ENCODE peak calls at places on chromosomes 11 and 22, in six cellular contexts. F, N, C, X, V and Z are unnamed samples.

GRCh38 chr11:10930224-10930960 is 72.5 kb upstream of the ZBED5 start:
- DNase-seq in F (no peak), N (peak), C (no peak), X (peak), V (no peak), Z (peak)

GRCh38 chr11:82046778-82047177 is 686.9 kb downstream of the FAM181B start:
- DNase-seq in F (no peak), N (no peak), C (peak), X (no peak), V (no peak), Z (no peak)

GRCh38 chr11:9264381-9265210 is 554 bp downstream of the DENND5A start:
- DNase-seq in F (peak), N (peak), C (peak), X (peak), V (no peak), Z (peak)

GRCh38 chr11:93236741-93237675 is 39.2 kb upstream of the SLC36A4 start:
- DNase-seq in F (no peak), N (no peak), C (peak), X (peak), V (peak), Z (peak)

GRCh38 chr11:72838691-72839305 is 24.6 kb downstream of the ATG16L2 start:
- DNase-seq in F (no peak), N (no peak), C (no peak), X (no peak), V (no peak), Z (no peak)

GRCh38 chr11:15685311-15685710 is 570.6 kb downstream of the INSC start:
- DNase-seq in F (no peak), N (no peak), C (no peak), X (peak), V (no peak), Z (no peak)

GRCh38 chr22:28882545-28882877 is 861 bp upstream of the ZNRF3 start:
- DNase-seq in F (peak), N (no peak), C (peak), X (no peak), V (peak), Z (no peak)

GRCh38 chr11:35791088-35791958 is 128.7 kb downstream of the TRIM44 start:
- DNase-seq in F (no peak), N (no peak), C (no peak), X (peak), V (no peak), Z (no peak)

GRCh38 chr11:119764108-119764874 is 35.3 kb upstream of the NECTIN1 start:
- DNase-seq in F (no peak), N (no peak), C (peak), X (peak), V (no peak), Z (peak)

GRCh38 chr22:37818397-37819099 is 4.6 kb upstream of the GALR3 start:
- DNase-seq in F (no peak), N (peak), C (peak), X (peak), V (peak), Z (peak)

GRCh38 chr11:46697723-46698122 is 2.7 kb downstream of the ARHGAP1 start:
- DNase-seq in F (no peak), N (no peak), C (no peak), X (no peak), V (no peak), Z (no peak)

GRCh38 chr11:93024376-93024775 is 54.9 kb downstream of the MTNR1B start:
- DNase-seq in F (no peak), N (no peak), C (no peak), X (no peak), V (no peak), Z (no peak)

GRCh38 chr11:10728779-10729472 is 22.1 kb upstream of the CTR9 start:
- DNase-seq in F (no peak), N (no peak), C (peak), X (peak), V (no peak), Z (peak)

GRCh38 chr22:46159777-46160176 is 9.5 kb downstream of the PPARA start:
- DNase-seq in F (no peak), N (no peak), C (no peak), X (no peak), V (no peak), Z (no peak)

GRCh38 chr11:3104961-3105790 is 48.0 kb upstream of the CARS1 start:
- DNase-seq in F (peak), N (no peak), C (no peak), X (no peak), V (no peak), Z (no peak)

GRCh38 chr11:112579282-112579681 is 318.6 kb upstream of the PLET1 start:
- DNase-seq in F (no peak), N (no peak), C (no peak), X (no peak), V (no peak), Z (no peak)

GRCh38 chr11:103608566-103608965 is 427.9 kb upstream of the DDI1 start:
- DNase-seq in F (no peak), N (no peak), C (no peak), X (no peak), V (no peak), Z (no peak)

GRCh38 chr11:67483901-67484665 is 1.3 kb downstream of the AIP start:
- DNase-seq in F (no peak), N (no peak), C (no peak), X (no peak), V (peak), Z (no peak)

GRCh38 chr22:37486224-37486845 is at the start of gene MFNG:
- DNase-seq in F (peak), N (peak), C (peak), X (peak), V (peak), Z (peak)

GRCh38 chr11:74195828-74196227 is 24.7 kb downstream of the PPME1 start:
- DNase-seq in F (no peak), N (no peak), C (no peak), X (no peak), V (no peak), Z (no peak)

GRCh38 chr22:40415531-40416266 is 45.3 kb downstream of the SGSM3 start:
- DNase-seq in F (no peak), N (no peak), C (peak), X (no peak), V (peak), Z (no peak)

GRCh38 chr11:120912504-120912903 is 111.4 kb upstream of the TBCEL start:
- DNase-seq in F (no peak), N (no peak), C (peak), X (peak), V (peak), Z (no peak)

GRCh38 chr11:72816404-72816990 is 2.3 kb downstream of the ATG16L2 start:
- DNase-seq in F (no peak), N (no peak), C (no peak), X (no peak), V (no peak), Z (no peak)

GRCh38 chr11:2206291-2206690 is 34.7 kb upstream of the TH start:
- DNase-seq in F (no peak), N (peak), C (no peak), X (no peak), V (no peak), Z (no peak)

GRCh38 chr11:116193321-116194114 is 579.3 kb downstream of the BUD13 start:
- DNase-seq in F (no peak), N (peak), C (peak), X (peak), V (no peak), Z (peak)

GRCh38 chr11:10350341-10350740 is 45.5 kb downstream of the ADM start:
- DNase-seq in F (no peak), N (no peak), C (peak), X (peak), V (no peak), Z (no peak)

GRCh38 chr11:116421529-116422185 is 351.1 kb downstream of the BUD13 start:
- DNase-seq in F (no peak), N (no peak), C (no peak), X (peak), V (no peak), Z (peak)

GRCh38 chr11:11440149-11440548 is 87.1 kb upstream of the CSNK2A3 start:
- DNase-seq in F (no peak), N (no peak), C (no peak), X (peak), V (no peak), Z (no peak)

GRCh38 chr11:77590194-77590591 is 440 bp downstream of the AQP11 start:
- DNase-seq in F (no peak), N (peak), C (peak), X (peak), V (no peak), Z (peak)

GRCh38 chr11:1197431-1197885 is 25.4 kb upstream of the MUC5B start:
- DNase-seq in F (no peak), N (peak), C (no peak), X (no peak), V (no peak), Z (no peak)

GRCh38 chr11:111878385-111878765 is 590 bp downstream of the FDXACB1 start:
- DNase-seq in F (no peak), N (no peak), C (peak), X (no peak), V (no peak), Z (no peak)

GRCh38 chr11:102469196-102469821 is 16.7 kb upstream of the TMEM123 start:
- DNase-seq in F (no peak), N (peak), C (peak), X (no peak), V (no peak), Z (no peak)

GRCh38 chr11:44568706-44569473 is 3.4 kb downstream of the CD82 start:
- DNase-seq in F (peak), N (peak), C (peak), X (no peak), V (peak), Z (no peak)

GRCh38 chr11:44566559-44566949 is 1.1 kb downstream of the CD82 start:
- DNase-seq in F (no peak), N (no peak), C (no peak), X (no peak), V (no peak), Z (no peak)

GRCh38 chr11:44566952-44567875 is 1.8 kb downstream of the CD82 start:
- DNase-seq in F (no peak), N (no peak), C (no peak), X (no peak), V (no peak), Z (no peak)

GRCh38 chr11:44567876-44568256 is 2.4 kb downstream of the CD82 start:
- DNase-seq in F (no peak), N (no peak), C (no peak), X (no peak), V (no peak), Z (no peak)

DNA sequence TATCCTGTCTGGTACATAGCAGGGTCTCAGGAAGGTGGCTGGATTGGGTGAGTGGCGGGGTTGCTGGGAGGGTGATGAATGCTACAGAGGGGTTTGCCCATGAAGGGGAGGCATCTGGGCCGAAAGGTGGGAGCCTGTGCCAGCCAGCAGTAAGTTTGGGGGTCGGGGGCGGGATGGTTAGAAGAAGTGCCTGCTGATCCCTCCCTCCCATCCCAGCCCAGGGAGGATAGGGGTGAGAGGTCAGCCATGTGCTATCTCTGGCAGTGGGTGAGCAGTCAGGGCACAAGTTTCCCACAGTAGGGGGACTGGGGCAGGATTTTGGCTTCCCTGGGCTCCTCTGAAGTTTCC is 2.9 kb downstream of the CD82 start:
- DNase-seq in F (no peak), N (no peak), C (no peak), X (no peak), V (no peak), Z (no peak)
- H3K4me3 ChIP-seq in F (no peak), N (no peak), C (no peak), X (no peak), V (no peak), Z (no peak)

GRCh38 chr11:132962026-132962425 is 570.3 kb downstream of the OPCML start:
- DNase-seq in F (no peak), N (no peak), C (peak), X (no peak), V (no peak), Z (no peak)

GRCh38 chr11:132959663-132960062 is 572.6 kb downstream of the OPCML start:
- DNase-seq in F (no peak), N (no peak), C (no peak), X (no peak), V (no peak), Z (no peak)

GRCh38 chr11:132961453-132961852 is 570.8 kb downstream of the OPCML start:
- DNase-seq in F (no peak), N (no peak), C (no peak), X (no peak), V (no peak), Z (no peak)

GRCh38 chr11:132960273-132960672 is 572.0 kb downstream of the OPCML start:
- DNase-seq in F (no peak), N (no peak), C (no peak), X (no peak), V (no peak), Z (no peak)

GRCh38 chr11:132960679-132961078 is 571.6 kb downstream of the OPCML start:
- DNase-seq in F (no peak), N (no peak), C (no peak), X (no peak), V (no peak), Z (no peak)
- H3K27ac ChIP-seq in F (no peak), N (no peak), C (no peak), X (no peak), V (no peak), Z (no peak)

DNA sequence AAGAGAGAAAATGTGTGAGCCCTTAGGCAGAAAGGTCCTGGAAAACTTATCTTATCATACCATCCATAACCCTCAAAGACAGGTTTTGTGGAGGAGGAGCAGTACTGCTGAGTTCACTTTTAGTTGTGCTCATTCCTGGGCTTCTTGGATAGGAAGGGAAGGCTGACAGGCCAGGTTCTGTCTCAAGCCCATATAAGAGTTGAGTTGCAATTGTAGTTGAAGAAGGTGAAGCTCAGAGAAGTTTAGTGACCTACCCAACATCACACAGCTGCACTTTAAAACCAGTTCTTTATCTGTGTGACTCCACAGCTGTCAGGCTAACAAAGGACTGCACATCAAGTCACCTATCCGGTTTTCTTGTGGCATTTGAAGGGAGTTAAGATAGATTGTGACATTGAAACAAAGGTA is 13.0 kb downstream of the TEAD1 start:
- DNase-seq in F (no peak), N (no peak), C (no peak), X (peak), V (no peak), Z (no peak)
- H3K4me3 ChIP-seq in F (no peak), N (no peak), C (no peak), X (no peak), V (no peak), Z (no peak)

GRCh38 chr22:32352681-32353080 is 5.0 kb upstream of the RFPL3 start:
- DNase-seq in F (no peak), N (no peak), C (no peak), X (peak), V (no peak), Z (no peak)
- H3K27ac ChIP-seq in F (no peak), N (no peak), C (no peak), X (no peak), V (no peak), Z (no peak)

DNA sequence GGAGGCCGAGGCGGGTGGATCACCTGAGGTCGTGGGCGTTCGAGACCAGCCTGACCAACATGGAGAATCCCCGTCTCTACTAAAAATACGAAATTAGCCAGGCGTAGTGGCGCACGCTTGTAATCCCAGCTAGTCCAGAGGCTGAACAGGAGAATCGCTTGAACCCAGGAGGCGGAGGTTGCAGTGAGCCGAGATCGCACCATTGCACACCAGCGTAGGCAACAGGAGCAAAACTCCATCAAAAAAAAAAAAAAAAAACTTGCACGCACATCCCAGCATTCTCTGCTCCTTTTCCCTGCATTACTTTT is 934 bp upstream of the ATL3 start:
- DNase-seq in F (no peak), N (no peak), C (no peak), X (no peak), V (no peak), Z (no peak)
- H3K4me3 ChIP-seq in F (no peak), N (no peak), C (no peak), X (no peak), V (peak), Z (no peak)

GRCh38 chr11:65071907-65072630 is 11.8 kb downstream of the CDCA5 start:
- DNase-seq in F (no peak), N (no peak), C (no peak), X (no peak), V (peak), Z (no peak)
- H3K27ac ChIP-seq in F (no peak), N (no peak), C (no peak), X (no peak), V (peak), Z (no peak)